ENCODE peak calls at places on chromosomes 4 and X, in six cellular contexts. C is HT-29; E is CD4-positive, alpha-beta memory T cell; A is HCEC 1CT; H is mucosa of gallbladder; R is OCI-LY7. B is an unnamed sample.

GRCh38 chr4:82898322-82899243 is 2.0 kb upstream of the THAP9 start:
- DNase-seq in R (peak), H (peak), A (peak), C (peak), E (peak), B (no peak)

GRCh38 chr4:139164731-139165130 is 12.3 kb downstream of the ELF2 start:
- DNase-seq in E (no peak), C (no peak), A (no peak), H (no peak), R (no peak), B (no peak)

GRCh38 chr4:82704156-82704555 is 94.4 kb downstream of the SCD5 start:
- DNase-seq in R (no peak), C (no peak), A (peak), H (no peak), E (no peak), B (no peak)

GRCh38 chrX:39112143-39112542 is 310.9 kb downstream of the MID1IP1 start:
- DNase-seq in C (no peak), H (no peak), A (no peak), R (no peak), E (no peak), B (no peak)

GRCh38 chrX:38112566-38112965 is 106.2 kb downstream of the SYTL5 start:
- DNase-seq in R (peak), C (no peak), H (no peak), E (no peak), A (no peak), B (no peak)

GRCh38 chr4:186820371-186820990 is 96.8 kb upstream of the FAT1 start:
- DNase-seq in C (peak), E (no peak), A (peak), H (peak), R (no peak), B (no peak)

GRCh38 chr4:101022151-101023024 is 324.9 kb downstream of the PPP3CA start:
- DNase-seq in A (peak), C (no peak), E (no peak), H (no peak), R (no peak), B (no peak)

GRCh38 chrX:134406230-134406794 is 53.7 kb upstream of the HPRT1 start:
- DNase-seq in R (no peak), C (peak), A (no peak), E (no peak), H (no peak), B (no peak)

GRCh38 chrX:144219035-144219434 is 335.2 kb downstream of the UBE2NL start:
- DNase-seq in C (peak), E (no peak), H (no peak), A (no peak), R (peak), B (no peak)

GRCh38 chrX:40821780-40822179 is 86.4 kb upstream of the MED14 start:
- DNase-seq in R (no peak), E (no peak), C (no peak), H (no peak), A (no peak), B (no peak)

GRCh38 chr4:53777244-53777984 is 186.1 kb upstream of the LNX1 start:
- DNase-seq in E (no peak), H (no peak), R (no peak), C (no peak), A (peak), B (no peak)

GRCh38 chr4:186192068-186192751 is 843 bp downstream of the CYP4V2 start:
- DNase-seq in E (no peak), A (peak), R (peak), C (peak), H (peak), B (no peak)

GRCh38 chrX:153302796-153303195 is 18.8 kb downstream of the PNMA6F start:
- DNase-seq in E (no peak), R (no peak), A (no peak), H (no peak), C (no peak), B (no peak)

GRCh38 chr4:155900402-155900801 is 3.1 kb upstream of the TDO2 start:
- DNase-seq in R (no peak), A (peak), H (no peak), C (no peak), E (no peak), B (no peak)

GRCh38 chr4:7956306-7957112 is 16.8 kb upstream of the AFAP1 start:
- DNase-seq in C (no peak), R (no peak), A (peak), E (no peak), H (no peak), B (no peak)

GRCh38 chrX:31091819-31092218 is 20.0 kb upstream of the FTHL17 start:
- DNase-seq in A (no peak), E (no peak), H (no peak), R (no peak), C (no peak), B (no peak)

GRCh38 chrX:11381464-11381863 is 88.3 kb downstream of the AMELX start:
- DNase-seq in R (peak), H (peak), A (peak), E (peak), C (peak), B (no peak)

GRCh38 chr4:21819086-21819485 is 129.5 kb downstream of the KCNIP4 start:
- DNase-seq in H (no peak), E (no peak), R (no peak), A (no peak), C (no peak), B (no peak)

GRCh38 chr4:173415885-173416658 is 17.2 kb upstream of the SCRG1 start:
- DNase-seq in A (no peak), R (no peak), E (no peak), C (no peak), H (peak), B (no peak)

GRCh38 chr4:43234626-43235025 is 342.1 kb downstream of the GRXCR1 start:
- DNase-seq in R (no peak), E (no peak), A (no peak), C (no peak), H (no peak), B (no peak)

GRCh38 chr4:140372607-140373327 is 679 bp upstream of the SCOC start:
- DNase-seq in C (no peak), A (peak), E (peak), R (peak), H (no peak), B (peak)

B was measured in naive thymus-derived CD8-positive, alpha-beta T cell.